ENCODE peak calls at places on chromosomes 3 and 15, in ten cellular contexts. One of them, this sample, is unnamed.

GRCh38 chr15:94723801-94724200 is 492.4 kb downstream of the MCTP2 start:
- DNase-seq in SJSA1: no peak
- DNase-seq in transverse colon: no peak
- DNase-seq in cardiac fibroblast: no peak
- DNase-seq in breast epithelium: no peak
- DNase-seq in OCI-LY7: no peak
- DNase-seq in AG04449: no peak
- DNase-seq in fibroblast of lung: no peak
- DNase-seq in brain microvascular endothelial cell: no peak
- DNase-seq in lung: no peak
- DNase-seq in this sample: no peak

GRCh38 chr15:78804391-78804792 is 6.9 kb downstream of the ADAMTS7 start:
- DNase-seq in SJSA1: no peak
- DNase-seq in transverse colon: no peak
- DNase-seq in cardiac fibroblast: no peak
- DNase-seq in breast epithelium: no peak
- DNase-seq in OCI-LY7: no peak
- DNase-seq in AG04449: no peak
- DNase-seq in fibroblast of lung: no peak
- DNase-seq in brain microvascular endothelial cell: no peak
- DNase-seq in lung: no peak
- DNase-seq in this sample: no peak

GRCh38 chr3:106251160-106251892 is 382.5 kb upstream of the CBLB start:
- DNase-seq in SJSA1: no peak
- DNase-seq in transverse colon: no peak
- DNase-seq in cardiac fibroblast: no peak
- DNase-seq in breast epithelium: no peak
- DNase-seq in OCI-LY7: no peak
- DNase-seq in AG04449: no peak
- DNase-seq in fibroblast of lung: no peak
- DNase-seq in brain microvascular endothelial cell: no peak
- DNase-seq in lung: no peak
- DNase-seq in this sample: no peak

GRCh38 chr3:60909526-60909925 is 341.7 kb downstream of the FHIT start:
- DNase-seq in SJSA1: no peak
- DNase-seq in transverse colon: no peak
- DNase-seq in cardiac fibroblast: no peak
- DNase-seq in breast epithelium: no peak
- DNase-seq in OCI-LY7: no peak
- DNase-seq in AG04449: no peak
- DNase-seq in fibroblast of lung: no peak
- DNase-seq in brain microvascular endothelial cell: no peak
- DNase-seq in lung: no peak
- DNase-seq in this sample: no peak

GRCh38 chr3:48151058-48151806 is 37.0 kb downstream of the CDC25A start:
- DNase-seq in SJSA1: peak; percentile 61
- DNase-seq in transverse colon: peak; percentile 80
- DNase-seq in cardiac fibroblast: peak; percentile 86
- DNase-seq in breast epithelium: peak; percentile 64
- DNase-seq in OCI-LY7: peak; percentile 68
- DNase-seq in AG04449: no peak
- DNase-seq in fibroblast of lung: peak; percentile 90
- DNase-seq in brain microvascular endothelial cell: peak; percentile 79
- DNase-seq in lung: peak; percentile 71
- DNase-seq in this sample: no peak

GRCh38 chr3:72179107-72179464 is 394.1 kb upstream of the PROK2 start:
- DNase-seq in SJSA1: no peak
- DNase-seq in transverse colon: no peak
- DNase-seq in cardiac fibroblast: no peak
- DNase-seq in breast epithelium: no peak
- DNase-seq in OCI-LY7: no peak
- DNase-seq in AG04449: no peak
- DNase-seq in fibroblast of lung: no peak
- DNase-seq in brain microvascular endothelial cell: no peak
- DNase-seq in lung: no peak
- DNase-seq in this sample: no peak

GRCh38 chr3:4820296-4821121 is 158.7 kb upstream of the BHLHE40 start:
- DNase-seq in SJSA1: no peak
- DNase-seq in transverse colon: no peak
- DNase-seq in cardiac fibroblast: no peak
- DNase-seq in breast epithelium: no peak
- DNase-seq in OCI-LY7: no peak
- DNase-seq in AG04449: no peak
- DNase-seq in fibroblast of lung: no peak
- DNase-seq in brain microvascular endothelial cell: no peak
- DNase-seq in lung: no peak
- DNase-seq in this sample: no peak

GRCh38 chr3:66993082-66993481 is 5.0 kb upstream of the KBTBD8 start:
- DNase-seq in SJSA1: no peak
- DNase-seq in transverse colon: no peak
- DNase-seq in cardiac fibroblast: no peak
- DNase-seq in breast epithelium: no peak
- DNase-seq in OCI-LY7: no peak
- DNase-seq in AG04449: no peak
- DNase-seq in fibroblast of lung: no peak
- DNase-seq in brain microvascular endothelial cell: no peak
- DNase-seq in lung: no peak
- DNase-seq in this sample: no peak

GRCh38 chr3:84738101-84738500 is 220.7 kb upstream of the CADM2 start:
- DNase-seq in SJSA1: no peak
- DNase-seq in transverse colon: no peak
- DNase-seq in cardiac fibroblast: no peak
- DNase-seq in breast epithelium: no peak
- DNase-seq in OCI-LY7: no peak
- DNase-seq in AG04449: no peak
- DNase-seq in fibroblast of lung: no peak
- DNase-seq in brain microvascular endothelial cell: no peak
- DNase-seq in lung: no peak
- DNase-seq in this sample: no peak

GRCh38 chr3:136740351-136740957 is 11.7 kb downstream of the STAG1 start:
- DNase-seq in SJSA1: no peak
- DNase-seq in transverse colon: no peak
- DNase-seq in cardiac fibroblast: no peak
- DNase-seq in breast epithelium: no peak
- DNase-seq in OCI-LY7: no peak
- DNase-seq in AG04449: no peak
- DNase-seq in fibroblast of lung: no peak
- DNase-seq in brain microvascular endothelial cell: no peak
- DNase-seq in lung: no peak
- DNase-seq in this sample: no peak

GRCh38 chr3:29683306-29683993 is 402.6 kb downstream of the RBMS3 start:
- DNase-seq in SJSA1: peak; percentile 53
- DNase-seq in transverse colon: no peak
- DNase-seq in cardiac fibroblast: peak; percentile 77
- DNase-seq in breast epithelium: no peak
- DNase-seq in OCI-LY7: no peak
- DNase-seq in AG04449: no peak
- DNase-seq in fibroblast of lung: peak; percentile 57
- DNase-seq in brain microvascular endothelial cell: peak; percentile 72
- DNase-seq in lung: no peak
- DNase-seq in this sample: no peak

DNA sequence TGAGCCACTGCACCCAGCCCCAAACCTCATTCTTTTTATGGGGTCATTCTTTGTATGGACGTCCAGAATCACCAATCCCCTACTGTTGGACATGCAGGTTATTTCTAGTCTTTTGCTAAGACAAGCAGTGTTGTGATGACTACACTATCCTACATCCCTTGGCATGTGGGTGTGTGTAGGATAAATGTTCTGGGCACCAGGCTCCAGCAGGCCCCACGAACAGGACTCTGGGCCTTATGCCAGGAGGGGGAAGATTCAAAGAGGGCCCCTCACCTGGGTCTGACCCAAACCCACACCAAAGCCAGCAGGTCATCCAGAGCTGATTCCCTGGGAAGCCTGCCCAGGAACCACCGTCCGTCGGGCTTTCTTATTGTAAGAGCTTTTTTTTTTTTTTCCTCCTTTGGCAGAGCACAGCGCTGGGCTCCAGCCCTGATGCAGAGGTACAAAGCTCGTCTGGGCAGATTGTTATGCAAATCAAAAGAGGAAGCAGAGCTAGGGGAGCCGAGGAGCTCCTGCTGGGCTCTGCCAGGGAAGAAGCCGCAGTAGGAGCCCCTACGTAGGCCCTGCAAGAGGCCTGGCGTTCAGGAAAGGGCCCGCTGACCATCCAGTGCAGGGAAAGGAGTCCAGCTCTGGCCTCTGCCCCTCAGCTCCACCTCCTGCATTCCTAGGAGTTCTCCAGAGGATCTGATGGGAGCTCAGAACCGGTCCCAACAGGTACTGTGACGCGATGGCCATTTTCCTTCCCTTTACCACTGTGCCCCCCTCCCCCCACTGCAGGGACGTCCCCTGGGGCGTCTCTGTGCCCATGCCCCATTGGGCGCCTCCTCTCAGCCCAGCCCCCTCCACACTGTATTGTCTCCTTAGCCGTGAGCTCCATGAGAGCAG is 29.0 kb upstream of the FURIN start:
- DNase-seq in SJSA1: no peak
- DNase-seq in transverse colon: peak; percentile 75
- DNase-seq in cardiac fibroblast: no peak
- DNase-seq in breast epithelium: peak; percentile 43
- DNase-seq in OCI-LY7: peak; percentile 86
- DNase-seq in AG04449: no peak
- DNase-seq in fibroblast of lung: no peak
- DNase-seq in brain microvascular endothelial cell: no peak
- DNase-seq in lung: peak; percentile 51
- DNase-seq in this sample: no peak
- H3K4me3 ChIP-seq in SJSA1: no peak overlapping the region
- H3K4me3 ChIP-seq in transverse colon: no peak overlapping the region
- H3K4me3 ChIP-seq in cardiac fibroblast: no peak overlapping the region
- H3K4me3 ChIP-seq in breast epithelium: peak overlapping the region; percentile 30
- H3K4me3 ChIP-seq in OCI-LY7: peak overlapping the region; percentile 69
- H3K4me3 ChIP-seq in AG04449: no peak overlapping the region
- H3K4me3 ChIP-seq in fibroblast of lung: no peak overlapping the region
- H3K4me3 ChIP-seq in brain microvascular endothelial cell: no peak overlapping the region
- H3K4me3 ChIP-seq in lung: no peak overlapping the region
- H3K4me3 ChIP-seq in this sample: no peak overlapping the region

DNA sequence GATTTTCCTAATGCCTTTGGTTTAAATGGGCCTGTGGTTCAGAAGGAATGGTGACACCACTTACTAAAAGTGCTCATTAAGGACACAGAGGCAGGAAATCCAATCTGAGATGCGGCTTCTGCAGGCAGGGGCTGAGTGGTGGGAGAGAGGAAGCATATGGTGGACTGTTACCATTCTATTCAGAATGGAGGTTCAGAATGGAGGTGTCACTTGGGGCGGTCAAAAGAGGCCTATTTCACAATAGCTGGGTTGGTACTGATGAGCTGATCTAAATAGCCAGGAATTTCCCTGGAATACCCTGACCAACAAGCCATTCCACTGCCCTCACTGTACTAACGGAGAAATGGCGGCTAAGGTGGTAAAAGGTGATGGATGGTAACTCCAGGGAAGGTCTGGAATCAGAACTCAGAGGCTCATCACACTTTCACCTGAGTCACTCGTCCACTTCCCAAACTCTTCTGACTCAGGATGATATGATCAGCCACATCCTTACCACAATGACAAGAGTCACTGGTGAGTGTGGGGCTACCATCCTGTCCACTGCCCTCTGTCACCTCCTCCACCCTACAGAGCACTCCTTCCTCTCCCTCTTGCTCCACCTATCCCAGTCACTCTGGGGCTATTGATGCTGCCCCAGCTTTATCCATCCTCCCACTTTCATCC is 15.7 kb downstream of the RFT1 start:
- DNase-seq in SJSA1: no peak
- DNase-seq in transverse colon: no peak
- DNase-seq in cardiac fibroblast: peak; percentile 36
- DNase-seq in breast epithelium: no peak
- DNase-seq in OCI-LY7: no peak
- DNase-seq in AG04449: no peak
- DNase-seq in fibroblast of lung: peak; percentile 58
- DNase-seq in brain microvascular endothelial cell: no peak
- DNase-seq in lung: no peak
- DNase-seq in this sample: no peak
- H3K4me3 ChIP-seq in SJSA1: no peak overlapping the region
- H3K4me3 ChIP-seq in transverse colon: no peak overlapping the region
- H3K4me3 ChIP-seq in cardiac fibroblast: no peak overlapping the region
- H3K4me3 ChIP-seq in breast epithelium: no peak overlapping the region
- H3K4me3 ChIP-seq in OCI-LY7: no peak overlapping the region
- H3K4me3 ChIP-seq in AG04449: no peak overlapping the region
- H3K4me3 ChIP-seq in fibroblast of lung: no peak overlapping the region
- H3K4me3 ChIP-seq in brain microvascular endothelial cell: no peak overlapping the region
- H3K4me3 ChIP-seq in lung: no peak overlapping the region
- H3K4me3 ChIP-seq in this sample: no peak overlapping the region

GRCh38 chr15:70128757-70129140 is 31.0 kb upstream of the TLE3 start:
- DNase-seq in SJSA1: no peak
- DNase-seq in transverse colon: no peak
- DNase-seq in cardiac fibroblast: no peak
- DNase-seq in breast epithelium: no peak
- DNase-seq in OCI-LY7: no peak
- DNase-seq in AG04449: no peak
- DNase-seq in fibroblast of lung: no peak
- DNase-seq in brain microvascular endothelial cell: no peak
- DNase-seq in lung: no peak
- DNase-seq in this sample: no peak

GRCh38 chr15:70126382-70126781 is 28.7 kb upstream of the TLE3 start:
- DNase-seq in SJSA1: no peak
- DNase-seq in transverse colon: no peak
- DNase-seq in cardiac fibroblast: no peak
- DNase-seq in breast epithelium: no peak
- DNase-seq in OCI-LY7: no peak
- DNase-seq in AG04449: no peak
- DNase-seq in fibroblast of lung: no peak
- DNase-seq in brain microvascular endothelial cell: no peak
- DNase-seq in lung: no peak
- DNase-seq in this sample: no peak

GRCh38 chr15:70127797-70128756 is 30.4 kb upstream of the TLE3 start:
- DNase-seq in SJSA1: no peak
- DNase-seq in transverse colon: no peak
- DNase-seq in cardiac fibroblast: no peak
- DNase-seq in breast epithelium: no peak
- DNase-seq in OCI-LY7: no peak
- DNase-seq in AG04449: no peak
- DNase-seq in fibroblast of lung: no peak
- DNase-seq in brain microvascular endothelial cell: no peak
- DNase-seq in lung: no peak
- DNase-seq in this sample: no peak

GRCh38 chr15:70127288-70127746 is 29.6 kb upstream of the TLE3 start:
- DNase-seq in SJSA1: peak; percentile 51
- DNase-seq in transverse colon: peak; percentile 37
- DNase-seq in cardiac fibroblast: peak; percentile 44
- DNase-seq in breast epithelium: peak; percentile 59
- DNase-seq in OCI-LY7: no peak
- DNase-seq in AG04449: no peak
- DNase-seq in fibroblast of lung: no peak
- DNase-seq in brain microvascular endothelial cell: no peak
- DNase-seq in lung: no peak
- DNase-seq in this sample: no peak

GRCh38 chr15:70125605-70126004 is 27.9 kb upstream of the TLE3 start:
- DNase-seq in SJSA1: no peak
- DNase-seq in transverse colon: no peak
- DNase-seq in cardiac fibroblast: no peak
- DNase-seq in breast epithelium: no peak
- DNase-seq in OCI-LY7: no peak
- DNase-seq in AG04449: no peak
- DNase-seq in fibroblast of lung: no peak
- DNase-seq in brain microvascular endothelial cell: no peak
- DNase-seq in lung: no peak
- DNase-seq in this sample: no peak
- H3K4me3 ChIP-seq in SJSA1: no peak overlapping the region
- H3K4me3 ChIP-seq in transverse colon: no peak overlapping the region
- H3K4me3 ChIP-seq in cardiac fibroblast: no peak overlapping the region
- H3K4me3 ChIP-seq in breast epithelium: no peak overlapping the region
- H3K4me3 ChIP-seq in OCI-LY7: no peak overlapping the region
- H3K4me3 ChIP-seq in AG04449: no peak overlapping the region
- H3K4me3 ChIP-seq in fibroblast of lung: no peak overlapping the region
- H3K4me3 ChIP-seq in brain microvascular endothelial cell: no peak overlapping the region
- H3K4me3 ChIP-seq in lung: no peak overlapping the region
- H3K4me3 ChIP-seq in this sample: no peak overlapping the region

GRCh38 chr3:177563792-177564191 is 366.5 kb upstream of the TBL1XR1 start:
- DNase-seq in SJSA1: no peak
- DNase-seq in transverse colon: no peak
- DNase-seq in cardiac fibroblast: no peak
- DNase-seq in breast epithelium: no peak
- DNase-seq in OCI-LY7: no peak
- DNase-seq in AG04449: no peak
- DNase-seq in fibroblast of lung: no peak
- DNase-seq in brain microvascular endothelial cell: no peak
- DNase-seq in lung: no peak
- DNase-seq in this sample: no peak
- H3K4me3 ChIP-seq in SJSA1: no peak overlapping the region
- H3K4me3 ChIP-seq in transverse colon: no peak overlapping the region
- H3K4me3 ChIP-seq in cardiac fibroblast: no peak overlapping the region
- H3K4me3 ChIP-seq in breast epithelium: no peak overlapping the region
- H3K4me3 ChIP-seq in OCI-LY7: no peak overlapping the region
- H3K4me3 ChIP-seq in AG04449: no peak overlapping the region
- H3K4me3 ChIP-seq in fibroblast of lung: no peak overlapping the region
- H3K4me3 ChIP-seq in brain microvascular endothelial cell: no peak overlapping the region
- H3K4me3 ChIP-seq in lung: no peak overlapping the region
- H3K4me3 ChIP-seq in this sample: no peak overlapping the region